ENCODE peak calls at places on chromosomes 2 and 18, in six cellular contexts. A is sigmoid colon, K is HL-60, M is breast epithelium, E is spleen, V is GM23338. G is an unnamed sample.

GRCh38 chr2:70935468-70936164 is at the start of gene ATP6V1B1:
- DNase-seq in M (peak; percentile 58), K (no peak), A (peak; percentile 46), V (peak; percentile 59), E (no peak), G (no peak)

GRCh38 chr2:120435671-120436459 is 89.9 kb downstream of the INHBB start:
- DNase-seq in K (no peak), V (no peak), M (no peak), E (peak; percentile 61), A (no peak), G (no peak)

GRCh38 chr2:234451852-234452625 is 44.8 kb downstream of the ARL4C start:
- DNase-seq in E (no peak), A (no peak), M (no peak), K (no peak), V (no peak), G (no peak)

GRCh38 chr2:88416016-88416663 is 36.4 kb downstream of the FOXI3 start:
- DNase-seq in V (peak; percentile 84), E (no peak), M (no peak), K (no peak), A (no peak), G (no peak)

GRCh38 chr2:126671049-126671448 is 15.1 kb downstream of the GYPC start:
- DNase-seq in V (no peak), A (no peak), K (no peak), M (no peak), E (no peak), G (no peak)

GRCh38 chr18:74652392-74652988 is 54.8 kb downstream of the ZNF407 start:
- DNase-seq in A (no peak), M (no peak), V (peak; percentile 72), K (no peak), E (no peak), G (no peak)

GRCh38 chr2:152548996-152549395 is 168.3 kb downstream of the PRPF40A start:
- DNase-seq in E (no peak), V (no peak), M (no peak), A (no peak), K (no peak), G (no peak)

GRCh38 chr2:64737547-64737946 is 83.8 kb upstream of the SERTAD2 start:
- DNase-seq in K (no peak), E (no peak), V (no peak), M (no peak), A (no peak), G (no peak)

GRCh38 chr2:37925063-37925897 is at the start of gene RMDN2:
- DNase-seq in A (peak; percentile 96), M (peak; percentile 91), V (peak; percentile 97), K (peak; percentile 91), E (peak; percentile 98), G (peak; percentile 71)

GRCh38 chr2:160576054-160576499 is 82.5 kb upstream of the RBMS1 start:
- DNase-seq in V (no peak), E (no peak), A (no peak), K (no peak), M (no peak), G (no peak)

GRCh38 chr18:33097126-33097525 is 324.3 kb upstream of the KLHL14 start:
- DNase-seq in V (no peak), M (no peak), E (no peak), K (no peak), A (no peak), G (no peak)

GRCh38 chr18:76447268-76447890 is 47.7 kb downstream of the ZNF516 start:
- DNase-seq in M (no peak), K (no peak), A (peak; percentile 63), V (no peak), E (peak; percentile 76), G (no peak)

GRCh38 chr2:167833294-167833693 is 414.1 kb downstream of the STK39 start:
- DNase-seq in V (no peak), K (no peak), A (no peak), M (no peak), E (no peak), G (no peak)

GRCh38 chr2:8534729-8535397 is 147.0 kb upstream of the ID2 start:
- DNase-seq in V (no peak), K (peak; percentile 97), A (peak; percentile 86), E (peak; percentile 91), M (peak; percentile 58), G (no peak)

GRCh38 chr2:58895849-58896248 is 654.7 kb upstream of the FANCL start:
- DNase-seq in V (no peak), M (no peak), A (no peak), K (no peak), E (no peak), G (no peak)

GRCh38 chr2:143034292-143035074 is 94.7 kb upstream of the ARHGAP15 start:
- DNase-seq in V (peak; percentile 85), A (no peak), E (no peak), K (peak; percentile 74), M (no peak), G (no peak)

GRCh38 chr18:24935896-24936295 is 416.1 kb downstream of the ZNF521 start:
- DNase-seq in E (no peak), M (no peak), K (no peak), A (no peak), V (no peak), G (no peak)

GRCh38 chr18:59685501-59685900 is 11.7 kb downstream of the CCBE1 start:
- DNase-seq in V (no peak), A (peak; percentile 57), K (no peak), M (no peak), E (no peak), G (no peak)

GRCh38 chr18:63591725-63592124 is 4.6 kb downstream of the SERPINB13 start:
- DNase-seq in K (no peak), E (no peak), V (no peak), M (no peak), A (no peak), G (no peak)

GRCh38 chr2:217988014-217988839 is 14.6 kb downstream of the TNS1 start:
- DNase-seq in A (peak; percentile 93), V (peak; percentile 95), M (peak; percentile 92), E (peak; percentile 87), K (peak; percentile 68), G (peak; percentile 83)
- TF ChIP-seq POLR2AphosphoS5 in A (peak; percentile 35), V (no peak), M (peak; percentile 71), E (peak; percentile 61), K (no peak), G (no peak)

DNA sequence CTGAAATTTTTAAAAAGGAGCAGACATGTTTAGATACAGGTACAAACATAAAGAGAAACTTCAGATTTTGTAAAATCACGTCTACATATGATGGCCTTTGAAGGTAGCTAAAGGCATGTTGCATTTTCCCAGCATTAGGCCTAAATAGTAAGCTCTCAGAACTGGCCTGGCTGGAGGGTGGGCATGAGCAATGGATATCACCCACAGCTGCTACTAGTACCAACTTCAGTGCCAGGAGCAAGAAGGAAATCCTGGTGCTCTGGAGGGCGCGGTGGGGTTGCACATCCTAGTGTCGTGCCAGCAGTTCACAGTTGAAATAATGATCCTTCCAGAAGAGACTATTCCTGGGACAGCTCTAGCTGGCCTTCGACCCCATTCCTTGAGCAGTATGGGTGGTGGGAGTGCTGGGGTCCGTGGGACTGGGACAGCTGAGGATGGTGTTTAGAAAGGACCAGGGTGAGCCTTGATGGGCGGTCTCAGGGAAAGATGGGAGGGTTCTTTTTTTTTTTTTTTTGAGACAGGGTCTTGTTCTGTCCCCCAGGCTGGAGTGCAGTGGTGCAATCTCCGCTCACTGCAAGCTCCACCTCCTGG is 4.9 kb downstream of the DES start:
- DNase-seq in M (no peak), E (no peak), A (no peak), V (no peak), K (no peak), G (no peak)
- TF ChIP-seq POLR2AphosphoS5 in M (no peak), E (no peak), A (peak; percentile 51), V (no peak), K (no peak), G (no peak)

GRCh38 chr2:28341208-28341891 is 51.3 kb upstream of the FOSL2 start:
- DNase-seq in E (peak; percentile 14), M (no peak), K (no peak), A (peak; percentile 59), V (no peak), G (no peak)

GRCh38 chr2:28340312-28341202 is 52.1 kb upstream of the FOSL2 start:
- DNase-seq in K (no peak), E (peak; percentile 51), V (no peak), M (no peak), A (peak; percentile 50), G (no peak)

GRCh38 chr2:28343971-28344715 is 48.5 kb upstream of the FOSL2 start:
- DNase-seq in E (peak; percentile 28), K (no peak), A (no peak), V (no peak), M (no peak), G (no peak)

GRCh38 chr2:28343184-28343942 is 49.3 kb upstream of the FOSL2 start:
- DNase-seq in M (no peak), V (no peak), A (peak; percentile 8), K (peak; percentile 56), E (no peak), G (no peak)

DNA sequence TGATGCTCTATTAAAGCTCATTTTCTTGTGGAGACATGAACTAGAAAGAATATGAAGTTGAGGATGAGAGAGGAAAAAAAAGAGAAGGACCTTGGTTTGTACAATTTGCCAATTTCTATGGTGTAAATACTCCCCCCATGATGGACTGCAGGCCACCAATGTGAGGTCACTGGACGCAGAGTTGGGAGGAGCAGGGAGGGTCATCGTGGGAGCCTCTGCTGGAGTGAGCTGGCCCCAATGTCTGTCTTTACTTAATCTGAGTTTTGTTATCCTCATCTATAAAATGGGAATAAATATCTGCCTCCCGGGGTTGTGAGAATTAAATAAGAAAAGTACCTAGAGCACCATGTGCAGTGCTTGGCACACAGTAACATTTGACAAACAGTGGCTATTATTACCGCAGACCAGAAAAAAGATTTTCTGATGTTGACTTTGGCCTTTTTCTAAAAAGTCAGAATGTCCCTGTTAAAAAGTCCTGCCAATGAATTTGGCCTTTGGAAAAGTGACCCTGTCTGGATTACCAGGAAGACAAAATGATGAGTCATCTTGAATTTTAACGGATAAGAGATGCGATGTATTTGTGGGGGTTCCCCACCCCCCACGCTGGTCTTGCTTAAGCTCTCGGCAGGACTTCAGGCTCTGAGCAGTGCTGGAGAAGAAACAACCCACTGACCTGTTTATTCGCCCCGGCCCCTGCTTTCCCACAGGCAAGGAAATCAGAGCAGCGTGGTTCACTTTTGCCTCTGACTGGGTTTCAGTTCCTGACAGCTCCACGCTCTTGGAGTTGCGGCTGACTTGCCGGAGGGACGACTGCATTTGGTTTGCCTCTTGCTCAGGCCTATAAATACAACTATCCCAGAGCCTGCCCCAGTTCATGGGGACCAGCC is 50.3 kb upstream of the FOSL2 start:
- DNase-seq in M (no peak), V (no peak), E (peak; percentile 57), K (no peak), A (peak; percentile 87), G (no peak)
- TF ChIP-seq POLR2AphosphoS5 in M (peak; percentile 78), V (no peak), E (peak; percentile 30), K (no peak), A (peak; percentile 56), G (no peak)

DNA sequence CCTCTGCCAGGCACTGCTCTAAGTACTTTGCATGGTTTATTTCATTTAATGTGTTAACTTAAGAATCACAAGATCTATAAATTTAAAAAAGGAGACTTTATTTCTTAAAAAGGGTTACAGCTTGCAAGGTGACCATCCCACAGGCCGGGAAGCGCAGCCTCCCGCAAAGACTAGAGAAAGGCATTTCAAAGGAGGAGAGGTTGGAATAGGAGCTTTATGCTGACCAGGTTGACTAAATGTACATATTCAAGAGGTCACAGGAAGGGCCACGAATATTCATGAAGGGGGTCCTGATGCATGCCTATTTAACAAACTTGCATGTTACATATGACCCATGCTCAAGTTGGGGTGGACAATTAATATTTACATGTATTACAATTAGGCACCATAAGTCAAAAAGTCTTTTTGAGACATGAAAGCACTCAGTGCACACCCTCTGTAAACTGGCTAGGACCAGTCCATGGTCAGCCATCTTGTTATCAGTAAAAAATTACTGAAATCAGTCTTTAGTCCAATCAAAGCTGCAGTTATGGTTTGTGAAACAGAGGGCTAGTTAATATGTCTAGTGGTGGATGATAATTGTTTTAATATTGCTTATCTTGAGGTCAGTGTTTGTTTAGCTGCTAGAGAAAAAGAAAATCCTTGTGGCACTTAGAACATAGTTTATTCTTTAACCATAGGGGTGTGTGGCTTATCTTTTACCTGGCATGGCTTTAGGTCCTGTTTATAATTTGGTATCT is 169.3 kb downstream of the KCNE4 start:
- DNase-seq in E (no peak), V (peak; percentile 26), A (no peak), K (no peak), M (no peak), G (no peak)
- TF ChIP-seq POLR2AphosphoS5 in E (no peak), V (peak; percentile 56), A (no peak), K (no peak), M (no peak), G (no peak)

G was measured in GM12891.